ENCODE peak calls at places on chromosomes 13 and 19, in eight cellular contexts. I is uterus, B is AG09309, H is adrenal gland, Z is thoracic aorta, L is left ventricle myocardium inferior, M is breast epithelium, D is cardiac fibroblast. G is an unnamed sample.

GRCh38 chr19:29404015-29404414 is 121.8 kb upstream of the VSTM2B start:
- DNase-seq in L (no peak), M (no peak), B (no peak), Z (no peak), D (no peak), H (no peak), I (no peak), G (no peak)

GRCh38 chr19:54418030-54418929 is 3.0 kb downstream of the TTYH1 start:
- DNase-seq in I (no peak), D (peak; percentile 52), M (no peak), Z (no peak), L (no peak), B (no peak), H (peak; percentile 55), G (no peak)

GRCh38 chr13:102251817-102252216 is 150.0 kb downstream of the FGF14 start:
- DNase-seq in L (no peak), Z (no peak), M (no peak), B (no peak), H (no peak), I (no peak), D (no peak), G (no peak)

GRCh38 chr13:77767413-77767812 is 69.9 kb downstream of the SLAIN1 start:
- DNase-seq in B (no peak), M (no peak), H (no peak), L (no peak), Z (no peak), D (no peak), I (no peak), G (no peak)

GRCh38 chr19:40689339-40690049 is 957 bp downstream of the NUMBL start:
- DNase-seq in I (no peak), Z (no peak), L (peak; percentile 46), H (no peak), D (peak; percentile 15), M (no peak), B (no peak), G (no peak)

GRCh38 chr13:84563611-84564010 is 681.3 kb upstream of the SLITRK1 start:
- DNase-seq in L (no peak), H (no peak), B (no peak), I (no peak), D (no peak), Z (no peak), M (no peak), G (no peak)

GRCh38 chr13:92573467-92574057 is 653.0 kb upstream of the GPC6 start:
- DNase-seq in M (no peak), B (no peak), L (no peak), I (no peak), D (peak; percentile 2), H (no peak), Z (no peak), G (no peak)

GRCh38 chr19:40377876-40378385 is 12.1 kb downstream of the HIPK4 start:
- DNase-seq in M (no peak), B (no peak), Z (no peak), H (no peak), L (no peak), D (no peak), I (no peak), G (no peak)

GRCh38 chr13:36919206-36919832 is 719 bp downstream of the SMAD9 start:
- DNase-seq in B (no peak), L (peak; percentile 37), Z (peak; percentile 5), I (peak; percentile 34), M (no peak), D (peak; percentile 4), H (peak; percentile 42), G (peak; percentile 67)

GRCh38 chr19:8455018-8455417 is 10.2 kb downstream of the HNRNPM start:
- DNase-seq in D (no peak), B (no peak), M (no peak), Z (no peak), H (no peak), L (no peak), I (no peak), G (no peak)

GRCh38 chr13:100513987-100514670 is 74.5 kb downstream of the GGACT start:
- DNase-seq in D (peak; percentile 5), H (no peak), I (no peak), L (no peak), M (no peak), Z (no peak), B (peak; percentile 47), G (no peak)

GRCh38 chr19:38524994-38525634 is 91.6 kb downstream of the RYR1 start:
- DNase-seq in Z (no peak), B (no peak), L (no peak), D (no peak), I (no peak), H (no peak), M (no peak), G (no peak)

GRCh38 chr13:77329133-77330008 is 2.5 kb upstream of the MYCBP2 start:
- DNase-seq in D (peak; percentile 98), L (peak; percentile 80), B (peak; percentile 90), Z (peak; percentile 64), H (peak; percentile 91), M (peak; percentile 61), I (peak; percentile 80), G (peak; percentile 90)

GRCh38 chr19:33397536-33398360 is 24.2 kb downstream of the CEBPG start:
- DNase-seq in I (no peak), H (peak; percentile 12), B (no peak), L (no peak), Z (no peak), D (no peak), M (peak; percentile 39), G (no peak)

GRCh38 chr13:72868229-72868628 is 86.3 kb downstream of the PIBF1 start:
- DNase-seq in I (no peak), Z (no peak), D (no peak), L (no peak), H (no peak), M (no peak), B (no peak), G (no peak)

GRCh38 chr13:37446503-37446902 is 152.1 kb downstream of the POSTN start:
- DNase-seq in H (no peak), I (peak; percentile 21), B (peak; percentile 86), Z (no peak), L (no peak), D (peak; percentile 99), M (no peak), G (no peak)

GRCh38 chr13:36362251-36362650 is 16.1 kb upstream of the SPART start:
- DNase-seq in Z (no peak), M (no peak), D (peak; percentile 93), H (no peak), I (no peak), L (no peak), B (no peak), G (no peak)

GRCh38 chr13:110726726-110727125 is 13.2 kb downstream of the ING1 start:
- DNase-seq in Z (no peak), H (no peak), L (no peak), D (no peak), M (no peak), I (no peak), B (no peak), G (no peak)

GRCh38 chr19:6740589-6741348 is 1.3 kb downstream of the TRIP10 start:
- DNase-seq in M (no peak), L (peak; percentile 70), B (no peak), I (peak; percentile 63), H (peak; percentile 45), Z (no peak), D (peak; percentile 33), G (peak; percentile 68)

DNA sequence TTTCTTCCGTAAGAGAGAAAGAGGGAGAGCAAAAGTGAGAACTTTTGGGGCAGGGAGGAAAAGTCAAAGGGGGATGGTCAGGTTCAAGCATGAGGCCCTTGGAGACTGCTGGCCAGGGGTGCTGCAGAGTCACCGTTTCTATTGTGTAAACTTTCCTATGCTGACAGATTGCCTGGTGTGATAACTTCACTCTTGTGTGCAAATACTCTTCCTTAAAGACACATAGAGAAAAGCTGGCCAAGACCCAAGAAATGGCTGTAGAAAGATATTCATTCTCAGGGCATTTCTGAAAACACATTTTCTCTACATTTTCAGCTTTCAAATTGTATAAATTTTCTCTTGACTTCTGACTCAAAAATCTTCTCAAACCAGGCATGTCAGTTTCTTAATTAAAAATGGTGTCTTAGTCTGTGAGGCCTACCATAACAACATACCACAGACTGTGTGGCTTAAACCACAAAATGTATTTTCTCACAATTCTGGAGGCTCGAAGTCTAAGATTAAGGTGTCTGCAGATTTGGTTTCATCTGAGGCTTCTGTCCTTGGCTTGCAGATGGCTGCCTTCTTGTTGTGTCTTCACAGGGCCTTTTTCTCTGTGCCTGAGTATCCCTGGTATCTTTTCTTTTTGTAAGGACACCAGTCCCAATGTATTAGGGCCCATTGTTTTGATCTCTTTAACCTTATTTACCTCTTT is 304.5 kb downstream of the KCNRG start:
- DNase-seq in H (no peak), B (peak; percentile 17), D (peak; percentile 52), Z (no peak), M (peak; percentile 54), I (no peak), L (no peak), G (no peak)
- H3K4me3 ChIP-seq in H (no peak overlapping the region), B (no peak overlapping the region), D (no peak overlapping the region), Z (no peak overlapping the region), M (no peak overlapping the region), I (no peak overlapping the region), L (no peak overlapping the region), G (no peak overlapping the region)

GRCh38 chr19:952680-953500 is 27.1 kb downstream of the ARID3A start:
- DNase-seq in Z (no peak), D (no peak), M (no peak), I (no peak), L (no peak), B (no peak), H (no peak), G (no peak)
- H3K4me3 ChIP-seq in Z (no peak overlapping the region), D (no peak overlapping the region), M (no peak overlapping the region), I (no peak overlapping the region), L (no peak overlapping the region), B (no peak overlapping the region), H (no peak overlapping the region), G (no peak overlapping the region)

GRCh38 chr19:44775676-44776240 is 1.9 kb upstream of the CBLC start:
- DNase-seq in D (no peak), I (no peak), H (no peak), L (no peak), B (no peak), M (no peak), Z (no peak), G (no peak)

GRCh38 chr19:44782729-44783128 is 5.0 kb downstream of the CBLC start:
- DNase-seq in H (no peak), Z (no peak), M (no peak), D (no peak), I (no peak), B (no peak), L (no peak), G (no peak)

GRCh38 chr19:44776402-44777096 is 1.1 kb upstream of the CBLC start:
- DNase-seq in Z (no peak), M (peak; percentile 90), D (no peak), L (no peak), I (no peak), B (no peak), H (no peak), G (no peak)

GRCh38 chr19:44777715-44778347 is at the start of gene CBLC:
- DNase-seq in Z (no peak), H (no peak), B (no peak), D (no peak), L (no peak), I (no peak), M (peak; percentile 89), G (no peak)

GRCh38 chr19:44779150-44779549 is 1.5 kb downstream of the CBLC start:
- DNase-seq in B (no peak), M (no peak), L (no peak), D (no peak), I (no peak), H (no peak), Z (no peak), G (no peak)
- H3K4me3 ChIP-seq in B (no peak overlapping the region), M (no peak overlapping the region), L (no peak overlapping the region), D (no peak overlapping the region), I (no peak overlapping the region), H (no peak overlapping the region), Z (no peak overlapping the region), G (no peak overlapping the region)

GRCh38 chr13:99176309-99177276 is 24.1 kb upstream of the UBAC2 start:
- DNase-seq in H (peak; percentile 64), I (peak; percentile 71), M (peak; percentile 77), B (no peak), L (peak; percentile 65), Z (no peak), D (peak; percentile 63), G (peak; percentile 66)
- H3K4me3 ChIP-seq in H (no peak overlapping the region), I (no peak overlapping the region), M (no peak overlapping the region), B (no peak overlapping the region), L (no peak overlapping the region), Z (no peak overlapping the region), D (peak overlapping the region; percentile 5), G (no peak overlapping the region)

G was measured in right atrium auricular region.